ENCODE peak calls at places on chromosome 21, in six cellular contexts. R is skeletal muscle cell, T is AG08396, F is DMS79 treated with DMSO at 0.1 percent for 48 hours, S is NCI-H460, O is HAP-1. V is an unnamed sample.

GRCh38 chr21:35438643-35439404 is 389.7 kb upstream of the RUNX1 start:
- DNase-seq in O (no peak), R (no peak), F (no peak), S (no peak), T (no peak), V (peak)

GRCh38 chr21:38839683-38840286 is 34.1 kb downstream of the ETS2 start:
- DNase-seq in T (peak), R (peak), O (no peak), F (no peak), S (no peak), V (no peak)

GRCh38 chr21:35792569-35792968 is 267.8 kb downstream of the SETD4 start:
- DNase-seq in F (peak), O (no peak), R (peak), S (no peak), T (no peak), V (no peak)

GRCh38 chr21:34078915-34079314 is 5.5 kb downstream of the MRPS6 start:
- DNase-seq in T (no peak), R (no peak), F (peak), O (no peak), S (no peak), V (no peak)

GRCh38 chr21:39681257-39681656 is 63.7 kb upstream of the IGSF5 start:
- DNase-seq in R (peak), S (no peak), T (no peak), F (no peak), O (no peak), V (no peak)

GRCh38 chr21:25462517-25462971 is 144.7 kb downstream of the MRPL39 start:
- DNase-seq in O (no peak), R (no peak), T (no peak), F (no peak), S (no peak), V (no peak)

GRCh38 chr21:44946254-44947041 is 6.6 kb downstream of the SLX9 start:
- DNase-seq in T (no peak), O (no peak), R (no peak), F (no peak), S (no peak), V (no peak)

GRCh38 chr21:8991088-8991907 is 1530.1 kb upstream of the TPTE start:
- DNase-seq in T (no peak), R (no peak), S (peak), F (no peak), O (no peak), V (no peak)

GRCh38 chr21:32978346-32979270 is 47.1 kb upstream of the OLIG2 start:
- DNase-seq in O (no peak), S (no peak), R (no peak), F (no peak), T (no peak), V (no peak)

GRCh38 chr21:44969965-44970755 is 30.3 kb downstream of the SLX9 start:
- DNase-seq in O (no peak), T (no peak), S (no peak), F (no peak), R (no peak), V (no peak)

GRCh38 chr21:42088148-42088547 is 17.0 kb downstream of the UMODL1 start:
- DNase-seq in F (no peak), O (no peak), R (no peak), T (no peak), S (no peak), V (no peak)

GRCh38 chr21:34795152-34796141 is 126.7 kb downstream of the CLIC6 start:
- DNase-seq in F (no peak), R (peak), T (peak), S (peak), O (no peak), V (no peak)

V was measured in COLO829.